ENCODE peak calls at places on chromosomes 5 and 9, in six cellular contexts. J is naive thymus-derived CD4-positive, alpha-beta T cell; B is gastrocnemius medialis; H is A673; A is Peyer's patch; E is CD8-positive, alpha-beta memory T cell. M is an unnamed sample.

GRCh38 chr5:178420424-178420823 is 169.8 kb downstream of the COL23A1 start:
- DNase-seq in J (no peak), B (no peak), H (no peak), A (no peak), E (no peak), M (no peak)

GRCh38 chr9:27447036-27447700 is 76.9 kb upstream of the IFNK start:
- DNase-seq in J (no peak), B (no peak), H (no peak), A (no peak), E (no peak), M (no peak)

GRCh38 chr9:20312732-20313131 is 309.6 kb downstream of the MLLT3 start:
- DNase-seq in J (no peak), B (no peak), H (no peak), A (no peak), E (no peak), M (no peak)

GRCh38 chr5:15938186-15938585 is 241.4 kb downstream of the MARCHF11 start:
- DNase-seq in J (no peak), B (no peak), H (no peak), A (no peak), E (no peak), M (no peak)

GRCh38 chr9:114825126-114825525 is 19.3 kb upstream of the TNFSF15 start:
- DNase-seq in J (no peak), B (no peak), H (no peak), A (no peak), E (no peak), M (no peak)

GRCh38 chr5:27315541-27316282 is 277.3 kb upstream of the CDH9 start:
- DNase-seq in J (no peak), B (no peak), H (no peak), A (no peak), E (no peak), M (no peak)

GRCh38 chr9:21611896-21612295 is 129.8 kb upstream of the IFNE start:
- DNase-seq in J (peak; percentile 63), B (no peak), H (no peak), A (no peak), E (peak; percentile 27), M (no peak)

GRCh38 chr5:36875051-36875788 is 1.3 kb upstream of the NIPBL start:
- DNase-seq in J (peak; percentile 49), B (peak; percentile 41), H (peak; percentile 70), A (peak; percentile 76), E (peak; percentile 43), M (peak; percentile 55)

GRCh38 chr9:76667521-76667957 is 96.7 kb upstream of the PCA3 start:
- DNase-seq in J (no peak), B (no peak), H (no peak), A (no peak), E (no peak), M (no peak)

GRCh38 chr5:127564002-127564769 is 46.7 kb downstream of the PRRC1 start:
- DNase-seq in J (peak; percentile 59), B (no peak), H (peak; percentile 68), A (peak; percentile 72), E (peak; percentile 43), M (no peak)

GRCh38 chr5:163161512-163161911 is 275.9 kb upstream of the CCNG1 start:
- DNase-seq in J (no peak), B (no peak), H (no peak), A (no peak), E (no peak), M (no peak)

GRCh38 chr5:15877905-15878304 is 301.7 kb downstream of the MARCHF11 start:
- DNase-seq in J (no peak), B (no peak), H (no peak), A (no peak), E (no peak), M (no peak)

GRCh38 chr9:111940697-111941096 is 44.1 kb downstream of the UGCG start:
- DNase-seq in J (no peak), B (no peak), H (no peak), A (no peak), E (no peak), M (no peak)

GRCh38 chr5:87410941-87411340 is 1.8 kb downstream of the CCNH start:
- DNase-seq in J (no peak), B (no peak), H (no peak), A (no peak), E (no peak), M (no peak)

GRCh38 chr9:92527832-92528536 is 7.8 kb downstream of the ECM2 start:
- DNase-seq in J (no peak), B (no peak), H (no peak), A (no peak), E (no peak), M (no peak)

GRCh38 chr9:108119530-108120113 is 630.1 kb upstream of the KLF4 start:
- DNase-seq in J (no peak), B (no peak), H (no peak), A (no peak), E (no peak), M (no peak)

GRCh38 chr5:180652771-180653170 is 3.4 kb upstream of the FLT4 start:
- DNase-seq in J (no peak), B (no peak), H (no peak), A (no peak), E (no peak), M (no peak)

GRCh38 chr5:170345971-170346370 is 43.2 kb downstream of the KCNMB1 start:
- DNase-seq in J (no peak), B (no peak), H (no peak), A (no peak), E (no peak), M (no peak)

DNA sequence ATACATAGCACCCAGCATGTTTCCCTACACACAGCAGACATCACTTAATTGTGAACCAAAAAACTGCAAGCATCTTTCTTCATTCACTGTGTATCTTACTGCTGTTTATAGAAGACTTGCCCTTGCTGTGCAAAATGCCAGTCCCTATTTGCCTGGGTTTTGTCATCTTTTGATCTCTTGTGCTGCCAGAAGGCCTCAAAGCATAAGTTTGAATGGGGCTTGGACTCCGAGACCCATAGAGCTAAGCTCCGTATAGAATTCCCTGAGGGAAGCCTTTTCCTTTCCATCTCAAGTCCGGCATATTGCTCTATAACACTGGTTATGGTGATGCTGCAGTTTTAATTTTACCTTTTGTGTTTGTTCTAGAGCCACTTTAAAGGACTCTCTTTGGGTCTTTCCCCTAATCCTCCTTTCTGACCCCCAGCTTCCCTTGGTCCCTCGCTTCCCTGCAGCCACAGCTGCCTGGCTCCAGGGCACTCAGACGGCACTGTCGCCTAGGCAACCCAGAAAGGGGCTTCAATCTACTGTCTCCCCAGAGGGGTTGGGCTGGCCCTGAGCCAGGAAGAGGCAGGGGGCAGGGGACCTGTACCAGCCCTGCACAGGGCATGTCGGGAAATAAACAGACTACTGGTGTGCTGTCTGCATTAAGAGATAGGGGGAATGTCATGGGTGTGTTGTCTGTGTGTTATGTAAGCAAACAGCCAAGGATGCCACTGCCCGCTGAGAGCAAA is 73.4 kb upstream of the MELK start:
- DNase-seq in J (no peak), B (no peak), H (no peak), A (no peak), E (no peak), M (no peak)
- H3K4me1 ChIP-seq in J (peaks cover 15% of the 10 kb centered on the region), B (no peaks in the 10 kb centered on the region), H (peaks cover 7% of the 10 kb centered on the region), A (no peaks in the 10 kb centered on the region), E (peaks cover 18% of the 10 kb centered on the region), M (no peaks in the 10 kb centered on the region)

GRCh38 chr9:13817754-13818278 is 496.1 kb downstream of the NFIB start:
- DNase-seq in J (no peak), B (no peak), H (no peak), A (no peak), E (no peak), M (no peak)
- H3K4me1 ChIP-seq in J (no peaks in the 10 kb centered on the region), B (peaks cover 6% of the 10 kb centered on the region), H (no peaks in the 10 kb centered on the region), A (no peaks in the 10 kb centered on the region), E (no peaks in the 10 kb centered on the region), M (no peaks in the 10 kb centered on the region)

DNA sequence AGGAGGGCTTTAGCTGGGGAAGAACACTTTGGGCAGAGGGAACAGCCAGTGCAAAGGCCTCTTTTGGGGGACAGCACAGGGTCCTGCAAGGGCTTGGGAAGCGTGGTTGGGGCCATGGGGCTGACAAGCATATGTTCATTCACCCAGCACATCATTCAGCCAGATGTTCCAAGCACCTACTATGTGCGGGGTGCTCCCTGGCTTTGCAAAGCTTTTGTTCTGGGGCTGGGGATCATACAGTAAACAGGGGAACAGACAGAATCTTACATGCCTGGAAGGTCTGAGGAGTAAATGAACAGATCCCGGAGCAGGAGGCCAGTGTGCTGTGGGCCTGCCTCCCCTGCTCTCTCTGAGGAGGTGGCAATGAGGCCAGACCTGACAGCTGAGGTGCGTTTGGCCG is 16.7 kb downstream of the PSD2 start:
- DNase-seq in J (no peak), B (no peak), H (no peak), A (no peak), E (no peak), M (no peak)
- H3K4me1 ChIP-seq in J (no peaks in the 10 kb centered on the region), B (no peaks in the 10 kb centered on the region), H (no peaks in the 10 kb centered on the region), A (no peaks in the 10 kb centered on the region), E (no peaks in the 10 kb centered on the region), M (no peaks in the 10 kb centered on the region)

GRCh38 chr9:134400283-134400682 is 74.0 kb downstream of the RXRA start:
- DNase-seq in J (no peak), B (no peak), H (no peak), A (no peak), E (no peak), M (no peak)
- H3K4me1 ChIP-seq in J (peaks cover 46% of the 10 kb centered on the region), B (peaks cover 70% of the 10 kb centered on the region), H (peaks cover 26% of the 10 kb centered on the region), A (no peaks in the 10 kb centered on the region), E (peaks cover 55% of the 10 kb centered on the region), M (peaks cover 99% of the 10 kb centered on the region)

DNA sequence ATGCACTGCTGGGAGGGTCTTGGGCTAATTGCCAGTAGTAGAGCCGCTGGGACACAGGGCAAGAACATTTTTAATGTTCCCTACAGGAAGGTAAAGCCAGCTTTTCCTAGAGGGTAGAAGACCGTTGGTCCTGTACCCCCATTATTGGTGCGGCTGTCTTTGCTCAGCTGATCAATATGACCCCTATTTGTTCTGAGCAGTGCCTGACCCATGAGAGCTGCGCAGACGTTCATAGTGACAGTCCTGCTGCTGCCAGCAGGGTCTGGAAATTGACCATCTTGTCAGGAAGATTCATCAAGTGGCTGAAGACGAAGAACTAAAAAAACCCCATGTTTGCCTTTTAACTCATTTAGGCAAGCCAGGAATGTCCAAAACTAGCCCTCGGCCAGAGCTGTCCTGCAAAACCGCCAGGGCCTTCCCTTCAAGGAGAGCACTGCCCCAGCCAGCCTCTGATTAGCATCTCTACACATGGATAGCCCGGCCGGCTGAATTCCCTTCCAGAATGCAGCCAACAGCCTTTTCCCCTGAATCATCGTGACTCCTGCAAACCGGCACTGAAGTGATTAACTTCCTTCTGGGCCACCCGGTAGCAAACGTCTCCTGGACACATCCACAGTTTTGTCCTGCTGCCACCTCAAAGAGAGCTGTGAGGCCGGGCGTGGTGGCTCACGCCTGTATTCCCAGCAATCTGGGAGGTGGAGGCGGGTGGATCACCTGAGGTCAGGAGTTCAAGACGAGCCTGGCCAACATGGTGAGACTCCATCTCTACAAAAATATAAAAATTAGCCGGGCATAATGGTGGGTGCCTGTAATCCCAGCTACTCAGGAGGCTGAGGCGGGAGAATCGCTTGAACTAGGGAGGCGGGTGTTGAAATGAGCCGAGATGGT is 20.9 kb upstream of the EEIG1 start:
- DNase-seq in J (no peak), B (no peak), H (no peak), A (no peak), E (no peak), M (no peak)
- H3K4me1 ChIP-seq in J (peaks cover 42% of the 10 kb centered on the region), B (no peaks in the 10 kb centered on the region), H (no peaks in the 10 kb centered on the region), A (no peaks in the 10 kb centered on the region), E (peaks cover 31% of the 10 kb centered on the region), M (no peaks in the 10 kb centered on the region)

M was measured in left lung.